ENCODE peak calls at places on chromosomes 13 and 19, in five cellular contexts. One of them, this sample, is unnamed.

GRCh38 chr13:100461309-100462035 is 127.1 kb downstream of the GGACT start:
- DNase-seq in CD8-positive, alpha-beta T cell: no peak
- DNase-seq in osteoblast: no peak
- DNase-seq in fibroblast of lung: no peak
- DNase-seq in astrocyte of the cerebellum: no peak
- DNase-seq in this sample: no peak

GRCh38 chr19:16778796-16779411 is 50.3 kb upstream of the SIN3B start:
- DNase-seq in fibroblast of lung: peak
- DNase-seq in astrocyte of the cerebellum: peak
- DNase-seq in osteoblast: peak
- DNase-seq in CD8-positive, alpha-beta T cell: peak
- DNase-seq in this sample: no peak

GRCh38 chr13:76936736-76937135 is 11.6 kb upstream of the ACOD1 start:
- DNase-seq in astrocyte of the cerebellum: no peak
- DNase-seq in CD8-positive, alpha-beta T cell: no peak
- DNase-seq in fibroblast of lung: peak
- DNase-seq in osteoblast: peak
- DNase-seq in this sample: no peak

GRCh38 chr13:90091611-90092010 is 1255.9 kb upstream of the MIR17HG start:
- DNase-seq in fibroblast of lung: no peak
- DNase-seq in osteoblast: no peak
- DNase-seq in astrocyte of the cerebellum: no peak
- DNase-seq in CD8-positive, alpha-beta T cell: no peak
- DNase-seq in this sample: no peak

GRCh38 chr19:35557539-35558399 is 5.7 kb downstream of the ATP4A start:
- DNase-seq in astrocyte of the cerebellum: no peak
- DNase-seq in osteoblast: peak
- DNase-seq in CD8-positive, alpha-beta T cell: peak
- DNase-seq in fibroblast of lung: peak
- DNase-seq in this sample: peak

GRCh38 chr19:50460161-50460765 is 16.0 kb upstream of the EMC10 start:
- DNase-seq in fibroblast of lung: peak
- DNase-seq in astrocyte of the cerebellum: no peak
- DNase-seq in osteoblast: peak
- DNase-seq in CD8-positive, alpha-beta T cell: no peak
- DNase-seq in this sample: peak

GRCh38 chr19:19074172-19074905 is 10.5 kb downstream of the SLC25A42 start:
- DNase-seq in astrocyte of the cerebellum: no peak
- DNase-seq in CD8-positive, alpha-beta T cell: no peak
- DNase-seq in fibroblast of lung: no peak
- DNase-seq in osteoblast: no peak
- DNase-seq in this sample: no peak

GRCh38 chr19:10333758-10334339 is 520 bp upstream of the RAVER1 start:
- DNase-seq in astrocyte of the cerebellum: no peak
- DNase-seq in CD8-positive, alpha-beta T cell: no peak
- DNase-seq in osteoblast: no peak
- DNase-seq in fibroblast of lung: no peak
- DNase-seq in this sample: no peak

GRCh38 chr13:73579574-73580274 is 520.9 kb downstream of the KLF5 start:
- DNase-seq in CD8-positive, alpha-beta T cell: no peak
- DNase-seq in astrocyte of the cerebellum: no peak
- DNase-seq in osteoblast: no peak
- DNase-seq in fibroblast of lung: no peak
- DNase-seq in this sample: no peak

GRCh38 chr19:34362679-34363069 is 2.3 kb upstream of the GPI start:
- DNase-seq in osteoblast: no peak
- DNase-seq in astrocyte of the cerebellum: no peak
- DNase-seq in fibroblast of lung: no peak
- DNase-seq in CD8-positive, alpha-beta T cell: no peak
- DNase-seq in this sample: no peak

GRCh38 chr13:73039201-73040108 is 19.4 kb upstream of the KLF5 start:
- DNase-seq in osteoblast: no peak
- DNase-seq in fibroblast of lung: no peak
- DNase-seq in CD8-positive, alpha-beta T cell: no peak
- DNase-seq in astrocyte of the cerebellum: no peak
- DNase-seq in this sample: no peak

GRCh38 chr19:2461751-2462634 is 5.2 kb upstream of the LMNB2 start:
- DNase-seq in astrocyte of the cerebellum: no peak
- DNase-seq in osteoblast: peak
- DNase-seq in fibroblast of lung: peak
- DNase-seq in CD8-positive, alpha-beta T cell: peak
- DNase-seq in this sample: peak

GRCh38 chr13:41416276-41416675 is 41.1 kb upstream of the RGCC start:
- DNase-seq in fibroblast of lung: no peak
- DNase-seq in osteoblast: no peak
- DNase-seq in astrocyte of the cerebellum: no peak
- DNase-seq in CD8-positive, alpha-beta T cell: no peak
- DNase-seq in this sample: no peak

GRCh38 chr13:58531614-58532013 is 900.1 kb downstream of the PCDH17 start:
- DNase-seq in CD8-positive, alpha-beta T cell: no peak
- DNase-seq in osteoblast: no peak
- DNase-seq in fibroblast of lung: no peak
- DNase-seq in astrocyte of the cerebellum: no peak
- DNase-seq in this sample: no peak

DNA sequence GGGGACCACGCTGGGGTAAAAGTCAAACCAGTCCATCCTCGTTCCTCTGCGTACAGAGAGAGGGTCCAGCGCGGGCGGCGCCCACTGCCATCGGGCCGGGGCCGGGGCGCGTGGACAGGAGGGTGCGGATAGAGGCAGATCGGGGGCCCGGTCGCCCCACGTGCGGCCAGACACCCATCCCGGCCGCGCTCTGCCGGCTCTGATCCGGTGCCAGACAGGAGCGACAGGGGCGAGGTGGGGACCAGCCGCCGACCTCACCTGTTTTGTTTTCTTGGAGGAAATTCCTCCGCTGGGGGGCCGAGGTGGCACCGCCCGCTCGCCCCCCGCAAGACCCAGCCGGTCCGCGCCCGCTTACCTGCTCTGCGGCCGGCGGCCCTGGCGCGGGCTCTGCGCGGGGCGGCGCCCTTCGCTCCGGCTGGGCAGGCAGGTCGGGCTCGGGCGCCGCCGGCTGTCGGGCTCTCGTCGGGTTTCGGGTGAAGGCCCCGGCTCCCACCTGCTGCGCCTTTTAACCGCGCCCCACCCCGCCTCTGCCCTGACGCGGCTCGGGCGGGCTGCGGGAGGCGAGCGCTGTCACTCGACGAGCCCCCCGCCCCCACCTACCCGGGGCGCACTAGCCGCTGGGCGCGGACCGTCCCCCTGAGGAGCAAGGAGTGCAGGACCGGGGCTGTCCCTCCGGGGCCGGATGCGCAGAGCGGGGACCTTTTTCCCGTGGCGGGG is at the start of gene GJB6:
- DNase-seq in CD8-positive, alpha-beta T cell: peak
- DNase-seq in astrocyte of the cerebellum: no peak
- DNase-seq in osteoblast: no peak
- DNase-seq in fibroblast of lung: no peak
- DNase-seq in this sample: no peak
- TF ChIP-seq CTCF in CD8-positive, alpha-beta T cell: no peak
- TF ChIP-seq CTCF in astrocyte of the cerebellum: no peak
- TF ChIP-seq CTCF in osteoblast: no peak
- TF ChIP-seq CTCF in fibroblast of lung: no peak
- TF ChIP-seq CTCF in this sample: no peak

DNA sequence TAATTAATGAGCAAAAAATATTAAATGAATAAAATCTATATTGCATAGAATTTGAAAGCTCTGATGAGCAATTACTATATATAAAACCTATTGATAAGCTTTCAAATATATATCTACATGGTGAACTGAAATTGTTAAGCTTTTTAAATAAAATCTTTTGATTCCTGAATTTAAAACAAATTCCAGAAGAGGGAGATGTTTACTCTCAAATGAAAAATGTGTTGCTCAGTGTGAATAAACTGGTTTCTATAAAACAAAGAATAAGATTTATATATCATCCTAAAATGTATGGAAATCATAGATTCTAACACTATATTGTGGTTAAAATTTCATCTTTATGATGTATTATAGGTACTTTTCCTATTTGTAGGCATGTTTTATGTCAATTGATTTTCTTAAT is 171.5 kb upstream of the SLITRK6 start:
- DNase-seq in CD8-positive, alpha-beta T cell: no peak
- DNase-seq in fibroblast of lung: peak
- DNase-seq in astrocyte of the cerebellum: no peak
- DNase-seq in osteoblast: no peak
- DNase-seq in this sample: no peak
- TF ChIP-seq CTCF in CD8-positive, alpha-beta T cell: no peak
- TF ChIP-seq CTCF in fibroblast of lung: no peak
- TF ChIP-seq CTCF in astrocyte of the cerebellum: no peak
- TF ChIP-seq CTCF in osteoblast: no peak
- TF ChIP-seq CTCF in this sample: no peak

GRCh38 chr19:14476663-14477401 is 1.7 kb upstream of the PTGER1 start:
- DNase-seq in astrocyte of the cerebellum: peak
- DNase-seq in fibroblast of lung: peak
- DNase-seq in osteoblast: peak
- DNase-seq in CD8-positive, alpha-beta T cell: peak
- DNase-seq in this sample: no peak

GRCh38 chr19:14474827-14475226 is 327 bp downstream of the PTGER1 start:
- DNase-seq in osteoblast: peak
- DNase-seq in fibroblast of lung: no peak
- DNase-seq in astrocyte of the cerebellum: no peak
- DNase-seq in CD8-positive, alpha-beta T cell: no peak
- DNase-seq in this sample: no peak

GRCh38 chr19:14473915-14474578 is 1.1 kb downstream of the PTGER1 start:
- DNase-seq in astrocyte of the cerebellum: no peak
- DNase-seq in osteoblast: peak
- DNase-seq in CD8-positive, alpha-beta T cell: no peak
- DNase-seq in fibroblast of lung: no peak
- DNase-seq in this sample: no peak

GRCh38 chr19:14476307-14476662 is 1.1 kb upstream of the PTGER1 start:
- DNase-seq in osteoblast: no peak
- DNase-seq in CD8-positive, alpha-beta T cell: no peak
- DNase-seq in astrocyte of the cerebellum: no peak
- DNase-seq in fibroblast of lung: no peak
- DNase-seq in this sample: no peak

DNA sequence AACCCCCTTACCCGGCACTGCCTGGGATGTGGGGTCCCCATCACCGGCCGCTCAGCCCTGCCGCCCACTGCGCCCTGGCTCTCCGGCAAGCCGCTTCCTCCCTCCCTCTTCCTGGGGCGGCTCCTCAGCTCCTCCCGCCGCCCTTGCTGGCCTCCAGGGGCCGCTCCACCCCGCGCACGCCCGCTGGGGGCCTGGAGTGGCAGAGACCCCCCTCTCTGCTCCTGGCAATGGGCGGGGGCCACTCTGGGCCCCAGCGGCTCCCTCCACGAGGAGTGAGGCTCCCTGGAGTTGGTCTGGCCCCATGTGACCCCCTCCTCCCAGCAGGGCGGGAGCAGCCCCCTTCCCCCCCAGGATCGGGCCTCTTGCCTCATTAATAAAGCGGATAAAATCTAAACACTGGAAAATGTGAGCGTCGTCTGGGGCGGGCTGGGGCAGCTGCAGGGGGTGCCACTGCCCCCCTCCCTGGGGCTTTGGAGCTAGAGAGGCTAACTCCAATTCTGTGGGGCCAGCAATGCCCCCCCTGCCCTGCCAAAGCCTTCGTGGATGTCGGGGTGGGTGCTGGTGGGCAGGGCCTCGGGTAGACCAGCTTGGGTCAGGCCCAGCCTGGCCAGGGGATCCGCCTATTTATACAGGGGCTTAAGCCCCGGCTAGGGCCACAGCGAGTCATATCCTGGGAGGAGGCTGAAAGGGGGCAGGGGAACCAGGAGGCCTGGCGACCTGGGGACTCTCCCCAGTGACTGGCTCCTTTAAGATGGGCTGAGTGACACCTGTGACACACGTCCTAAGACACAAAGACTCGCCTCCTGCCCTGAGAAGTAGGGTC is at the start of gene PTGER1:
- DNase-seq in osteoblast: peak
- DNase-seq in fibroblast of lung: peak
- DNase-seq in CD8-positive, alpha-beta T cell: no peak
- DNase-seq in astrocyte of the cerebellum: no peak
- DNase-seq in this sample: no peak
- TF ChIP-seq CTCF in osteoblast: peak
- TF ChIP-seq CTCF in fibroblast of lung: peak
- TF ChIP-seq CTCF in CD8-positive, alpha-beta T cell: no peak
- TF ChIP-seq CTCF in astrocyte of the cerebellum: peak
- TF ChIP-seq CTCF in this sample: no peak

DNA sequence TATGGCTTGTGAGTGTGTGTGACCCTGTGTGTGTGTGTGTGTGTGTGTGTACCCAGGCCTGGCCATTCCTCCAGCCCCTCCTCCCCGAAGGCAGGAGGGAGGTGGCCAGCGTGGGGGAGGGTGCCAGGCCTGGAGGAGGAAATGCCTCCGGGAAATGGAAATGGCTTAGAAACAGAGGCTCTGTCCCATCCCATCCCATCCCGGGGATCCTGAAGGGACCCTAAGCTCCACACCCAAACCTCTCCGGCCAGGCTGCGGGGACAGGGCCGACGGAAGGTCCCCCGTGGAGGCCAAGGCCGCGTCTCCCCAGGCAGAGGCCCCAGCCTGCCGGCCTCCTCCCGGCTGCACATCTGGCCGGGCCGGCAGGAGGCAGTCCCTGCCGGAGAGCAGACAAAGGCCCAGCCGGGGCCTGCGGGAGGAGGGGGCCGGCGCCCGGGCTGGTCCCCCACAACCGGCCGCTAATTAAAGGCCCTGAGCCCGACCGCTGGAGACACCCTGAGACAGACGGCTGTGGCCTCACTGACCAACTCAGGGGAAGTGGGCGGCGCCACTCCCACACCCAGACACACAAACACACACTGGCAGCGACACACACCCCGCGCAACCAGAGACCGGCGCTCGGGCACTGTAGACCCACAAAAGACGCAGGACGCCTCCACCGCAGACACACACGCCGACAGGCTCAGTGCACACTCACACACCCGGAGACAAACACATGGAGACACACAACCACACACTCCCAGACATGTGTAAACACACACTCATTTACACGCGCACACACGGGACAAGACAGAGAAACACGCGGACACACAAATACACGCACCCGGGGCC is 1.1 kb downstream of the ADAMTS10 start:
- DNase-seq in osteoblast: peak
- DNase-seq in fibroblast of lung: peak
- DNase-seq in astrocyte of the cerebellum: peak
- DNase-seq in CD8-positive, alpha-beta T cell: peak
- DNase-seq in this sample: no peak
- TF ChIP-seq CTCF in osteoblast: no peak
- TF ChIP-seq CTCF in fibroblast of lung: peak
- TF ChIP-seq CTCF in astrocyte of the cerebellum: peak
- TF ChIP-seq CTCF in CD8-positive, alpha-beta T cell: no peak
- TF ChIP-seq CTCF in this sample: no peak

GRCh38 chr19:48362716-48363499 is 832 bp downstream of the TMEM143 start:
- DNase-seq in astrocyte of the cerebellum: peak
- DNase-seq in fibroblast of lung: peak
- DNase-seq in osteoblast: peak
- DNase-seq in CD8-positive, alpha-beta T cell: peak
- DNase-seq in this sample: peak
- TF ChIP-seq CTCF in astrocyte of the cerebellum: no peak
- TF ChIP-seq CTCF in fibroblast of lung: no peak
- TF ChIP-seq CTCF in osteoblast: no peak
- TF ChIP-seq CTCF in CD8-positive, alpha-beta T cell: no peak
- TF ChIP-seq CTCF in this sample: no peak

GRCh38 chr13:102089722-102090121 is 312.1 kb downstream of the FGF14 start:
- DNase-seq in osteoblast: no peak
- DNase-seq in fibroblast of lung: no peak
- DNase-seq in astrocyte of the cerebellum: no peak
- DNase-seq in CD8-positive, alpha-beta T cell: no peak
- DNase-seq in this sample: no peak

GRCh38 chr13:102090532-102090931 is 311.3 kb downstream of the FGF14 start:
- DNase-seq in osteoblast: no peak
- DNase-seq in astrocyte of the cerebellum: no peak
- DNase-seq in CD8-positive, alpha-beta T cell: no peak
- DNase-seq in fibroblast of lung: no peak
- DNase-seq in this sample: no peak

GRCh38 chr13:102091231-102091630 is 310.6 kb downstream of the FGF14 start:
- DNase-seq in fibroblast of lung: no peak
- DNase-seq in CD8-positive, alpha-beta T cell: no peak
- DNase-seq in astrocyte of the cerebellum: no peak
- DNase-seq in osteoblast: no peak
- DNase-seq in this sample: no peak

GRCh38 chr13:102089177-102089576 is 312.7 kb downstream of the FGF14 start:
- DNase-seq in osteoblast: no peak
- DNase-seq in fibroblast of lung: peak
- DNase-seq in CD8-positive, alpha-beta T cell: no peak
- DNase-seq in astrocyte of the cerebellum: no peak
- DNase-seq in this sample: no peak
- TF ChIP-seq CTCF in osteoblast: peak
- TF ChIP-seq CTCF in fibroblast of lung: peak
- TF ChIP-seq CTCF in CD8-positive, alpha-beta T cell: no peak
- TF ChIP-seq CTCF in astrocyte of the cerebellum: peak
- TF ChIP-seq CTCF in this sample: no peak